ENCODE peak calls at places on chromosomes 6 and 20, in four cellular contexts. O is sigmoid colon, E is NB4, W is ovary. N is an unnamed sample.

GRCh38 chr6:15247750-15248450 is 2.0 kb downstream of the JARID2 start:
- DNase-seq in W (peak; percentile 71), E (peak; percentile 80), O (peak; percentile 80), N (peak; percentile 91)

GRCh38 chr6:169804427-169804826 is 53.0 kb downstream of the ERMARD start:
- DNase-seq in E (peak; percentile 26), W (no peak), O (no peak), N (no peak)

GRCh38 chr20:8853805-8854338 is 215.0 kb upstream of the PLCB4 start:
- DNase-seq in O (no peak), E (peak; percentile 64), W (no peak), N (peak; percentile 59)

GRCh38 chr6:14713561-14713960 is 532.3 kb upstream of the JARID2 start:
- DNase-seq in E (no peak), W (no peak), O (no peak), N (no peak)

GRCh38 chr6:129717287-129717686 is 7.3 kb upstream of the ARHGAP18 start:
- DNase-seq in E (no peak), W (no peak), O (no peak), N (peak; percentile 13)

GRCh38 chr20:62615750-62616251 is 26.5 kb upstream of the SLCO4A1 start:
- DNase-seq in E (no peak), W (no peak), O (no peak), N (no peak)

GRCh38 chr20:12207875-12208274 is 290.2 kb downstream of the BTBD3 start:
- DNase-seq in O (no peak), W (no peak), E (peak; percentile 48), N (peak; percentile 4)

GRCh38 chr6:26155066-26155925 is 68.1 kb downstream of the HFE start:
- DNase-seq in O (peak; percentile 74), E (peak; percentile 40), W (peak; percentile 67), N (peak; percentile 73)

GRCh38 chr20:52193133-52193532 is 1.6 kb upstream of the ZFP64 start:
- DNase-seq in W (no peak), E (no peak), O (no peak), N (no peak)

GRCh38 chr6:127299522-127300240 is 33.0 kb downstream of the RNF146 start:
- DNase-seq in E (no peak), W (no peak), O (no peak), N (no peak)

GRCh38 chr6:79077680-79078056 is 386 bp downstream of the PHIP start:
- DNase-seq in E (peak; percentile 87), O (peak; percentile 75), W (no peak), N (no peak)

DNA sequence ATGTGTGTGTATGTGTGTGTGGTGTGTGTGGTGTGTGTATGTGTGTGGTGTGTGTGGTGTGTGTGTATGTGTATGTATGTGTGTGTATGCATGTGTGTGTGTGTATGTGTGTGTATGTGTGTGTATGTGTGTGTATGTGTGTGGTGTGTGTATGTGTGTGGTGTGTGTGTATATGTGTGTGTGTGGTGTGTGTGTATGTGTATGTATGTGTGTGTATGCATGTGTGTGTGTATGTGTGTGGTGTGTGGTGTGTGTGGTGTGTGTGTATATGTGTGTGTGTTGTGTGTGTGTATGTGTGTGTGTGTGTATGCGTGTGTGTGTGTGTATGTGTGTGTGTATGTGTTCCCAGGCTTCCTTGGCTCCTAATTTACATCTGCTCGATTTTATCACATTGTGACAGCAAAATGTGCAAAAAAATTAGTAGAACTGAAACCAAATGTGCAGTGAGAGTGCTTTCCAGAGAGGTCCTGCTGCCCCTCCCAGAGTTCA is 234.5 kb downstream of the BMP7 start:
- DNase-seq in E (no peak), O (no peak), W (no peak), N (no peak)
- TF ChIP-seq POLR2A in E (no peak), O (no peak), W (no peak), N (no peak)

DNA sequence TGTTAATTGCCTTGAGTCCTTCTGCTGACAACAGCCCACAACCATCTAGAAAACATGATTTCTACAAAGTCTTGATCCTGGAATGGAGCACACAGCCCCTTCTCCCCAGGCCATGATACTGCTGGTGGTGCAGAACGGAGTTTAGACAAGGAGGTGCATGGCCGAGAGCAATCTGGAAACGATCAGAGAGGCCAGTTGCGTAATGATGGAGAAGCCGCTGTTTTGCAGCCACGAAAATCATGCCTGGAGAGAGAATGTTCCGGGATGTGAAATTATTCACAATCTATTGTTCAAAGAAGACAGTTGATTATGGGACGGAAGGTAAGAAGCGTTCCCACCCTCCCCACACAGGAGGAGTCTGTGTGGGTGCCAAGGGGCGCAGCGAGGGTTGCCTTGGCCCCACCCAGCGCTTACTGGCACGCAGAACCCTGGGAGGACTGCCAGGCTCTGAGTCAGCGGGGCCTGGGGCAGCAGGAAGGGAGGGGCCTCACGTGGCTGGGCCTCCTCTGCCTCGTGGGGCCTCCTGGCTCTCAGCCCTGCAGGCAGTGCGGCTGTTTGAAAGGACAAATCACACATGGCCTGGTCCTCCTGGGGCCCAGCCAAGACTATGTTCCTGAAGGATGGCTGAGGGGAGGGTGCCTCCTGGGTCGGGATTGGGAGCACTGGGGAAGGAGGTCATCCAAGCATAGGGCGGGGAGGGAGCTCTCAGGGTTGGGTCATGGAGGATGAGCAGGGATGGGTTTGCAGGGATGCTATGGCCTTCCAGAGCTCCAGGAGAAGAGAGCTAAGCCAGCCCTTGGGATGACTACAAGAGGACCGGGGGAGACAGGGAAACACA is 8.7 kb upstream of the AP5S1 start:
- DNase-seq in O (peak; percentile 100), W (peak; percentile 100), E (peak; percentile 97), N (peak; percentile 97)
- TF ChIP-seq POLR2A in O (peak; percentile 84), W (peak; percentile 79), E (peak; percentile 58), N (peak; percentile 39)

DNA sequence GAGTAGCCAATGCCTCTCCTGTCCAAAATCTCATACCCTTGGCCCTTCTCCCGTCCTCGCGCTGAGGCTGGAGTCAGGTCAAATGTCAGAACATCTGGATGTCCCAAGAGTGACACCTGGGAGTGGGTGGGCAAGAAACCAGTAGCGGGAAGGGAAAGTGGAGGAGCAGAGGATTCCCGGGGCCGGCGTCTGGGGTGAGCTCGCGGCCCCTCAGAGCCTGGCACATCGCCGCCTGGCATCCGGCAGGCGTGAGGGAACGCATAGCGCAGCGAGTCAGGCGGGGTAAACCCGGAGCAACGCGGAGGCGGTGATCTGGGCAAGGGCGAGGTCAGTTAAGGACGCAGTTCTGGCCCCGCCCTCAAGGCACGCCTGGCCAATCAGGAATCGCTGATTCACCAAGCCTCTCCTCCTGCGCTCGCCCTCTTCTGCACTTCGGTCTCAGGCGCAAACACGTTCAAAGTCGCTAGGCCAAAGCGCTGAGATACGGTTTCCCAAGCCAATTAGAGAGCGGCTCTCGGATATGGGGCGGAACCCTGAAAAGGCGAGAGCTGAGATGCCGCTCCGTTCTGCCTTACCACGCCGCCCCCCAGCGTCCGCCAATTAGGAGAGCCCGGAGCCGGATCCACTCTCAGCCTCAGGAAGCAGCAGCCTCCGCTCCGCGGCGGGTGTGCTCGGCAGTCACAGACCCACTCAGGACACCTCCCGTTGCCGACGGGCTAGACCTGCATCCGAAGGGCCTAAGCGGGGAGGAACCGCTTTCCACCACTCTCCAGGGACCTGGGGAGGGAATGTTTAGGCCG is 22.5 kb downstream of the VPS52 start:
- DNase-seq in E (peak; percentile 100), O (peak; percentile 99), W (peak; percentile 95), N (peak; percentile 99)
- TF ChIP-seq POLR2A in E (peak; percentile 74), O (peak; percentile 88), W (peak; percentile 79), N (peak; percentile 86)

GRCh38 chr6:167113935-167114910 is 8.7 kb upstream of the CCR6 start:
- DNase-seq in O (no peak), W (no peak), E (no peak), N (no peak)
- TF ChIP-seq POLR2A in O (no peak), W (no peak), E (no peak), N (no peak)

N was measured in erythroblast.